ENCODE peak calls at places on chromosomes 11 and 22, in seven cellular contexts. Z is HFFc6; O is stimulated activated naive CD8-positive, alpha-beta T cell treated with anti-CD3 and anti-CD28 coated beads, Interleukin-15, amount 100 ng/mL, for 72 hours; W is stimulated activated CD8-positive, alpha-beta memory T cell treated with anti-CD3 and anti-CD28 coated beads, Interleukin-2, amount 100 ng/mL, for 48 hours; E is stimulated activated CD4-positive, alpha-beta T cell treated with anti-CD3 and anti-CD28 coated beads, Interleukin-15, amount 100 ng/mL, for 48 hours; T is HCEC 1CT; S is T-cell. C is an unnamed sample.

GRCh38 chr11:47971501-47971900 is 8.9 kb upstream of the PTPRJ start:
- DNase-seq in Z (no peak), O (no peak), W (no peak), E (no peak), T (no peak), S (no peak), C (no peak)

GRCh38 chr22:48758905-48759875 is 1068.5 kb downstream of the BRD1 start:
- DNase-seq in Z (no peak), O (no peak), W (no peak), E (no peak), T (no peak), S (no peak), C (peak; percentile 6)

GRCh38 chr11:46336781-46337180 is 10.5 kb upstream of the DGKZ start:
- DNase-seq in Z (no peak), O (no peak), W (no peak), E (no peak), T (no peak), S (no peak), C (no peak)

GRCh38 chr11:5665051-5665450 is 19.8 kb downstream of the TRIM5 start:
- DNase-seq in Z (no peak), O (no peak), W (no peak), E (no peak), T (no peak), S (no peak), C (no peak)

GRCh38 chr11:59776210-59777066 is 21.3 kb downstream of the STX3 start:
- DNase-seq in Z (peak; percentile 48), O (peak; percentile 12), W (no peak), E (no peak), T (peak; percentile 61), S (no peak), C (no peak)

GRCh38 chr22:46863794-46864193 is 101.3 kb downstream of the TBC1D22A start:
- DNase-seq in Z (no peak), O (no peak), W (no peak), E (no peak), T (no peak), S (no peak), C (no peak)

GRCh38 chr11:2992234-2992999 is at the start of gene NAP1L4:
- DNase-seq in Z (peak; percentile 93), O (peak; percentile 95), W (peak; percentile 92), E (peak; percentile 94), T (peak; percentile 97), S (peak; percentile 96), C (peak; percentile 99)

GRCh38 chr11:77558380-77558779 is 31.4 kb upstream of the AQP11 start:
- DNase-seq in Z (no peak), O (no peak), W (no peak), E (no peak), T (no peak), S (no peak), C (no peak)

GRCh38 chr11:45860348-45860747 is 13.1 kb downstream of the CRY2 start:
- DNase-seq in Z (no peak), O (no peak), W (no peak), E (no peak), T (no peak), S (no peak), C (no peak)

GRCh38 chr22:49948958-49949913 is 11.3 kb upstream of the PIM3 start:
- DNase-seq in Z (no peak), O (no peak), W (no peak), E (no peak), T (no peak), S (no peak), C (no peak)

GRCh38 chr11:34284166-34284565 is 73.6 kb downstream of the ABTB2 start:
- DNase-seq in Z (no peak), O (no peak), W (no peak), E (no peak), T (no peak), S (no peak), C (no peak)

GRCh38 chr11:127392575-127392974 is 392.0 kb upstream of the KIRREL3 start:
- DNase-seq in Z (no peak), O (no peak), W (no peak), E (no peak), T (no peak), S (no peak), C (no peak)

GRCh38 chr11:63564056-63564784 is 1.0 kb upstream of the PLAAT2 start:
- DNase-seq in Z (no peak), O (peak; percentile 40), W (no peak), E (no peak), T (no peak), S (no peak), C (peak; percentile 74)

GRCh38 chr22:30488121-30488520 is 16.3 kb upstream of the SEC14L3 start:
- DNase-seq in Z (no peak), O (no peak), W (no peak), E (no peak), T (no peak), S (no peak), C (no peak)

GRCh38 chr11:45412521-45412920 is 126.4 kb upstream of the SYT13 start:
- DNase-seq in Z (no peak), O (no peak), W (no peak), E (no peak), T (no peak), S (no peak), C (no peak)

GRCh38 chr11:26849009-26849408 is 127.1 kb upstream of the SLC5A12 start:
- DNase-seq in Z (no peak), O (no peak), W (no peak), E (no peak), T (no peak), S (no peak), C (no peak)

GRCh38 chr22:38754247-38755154 is 1.3 kb downstream of the SUN2 start:
- DNase-seq in Z (peak; percentile 18), O (peak; percentile 36), W (no peak), E (peak; percentile 25), T (peak; percentile 35), S (peak; percentile 45), C (peak; percentile 65)

GRCh38 chr11:69909561-69910518 is 90.6 kb upstream of the FGF3 start:
- DNase-seq in Z (no peak), O (no peak), W (no peak), E (no peak), T (no peak), S (no peak), C (no peak)

GRCh38 chr11:105823495-105824033 is 198.5 kb downstream of the MSANTD4 start:
- DNase-seq in Z (no peak), O (no peak), W (no peak), E (no peak), T (no peak), S (no peak), C (no peak)

GRCh38 chr11:74871037-74871436 is 77.9 kb downstream of the XRRA1 start:
- DNase-seq in Z (no peak), O (no peak), W (no peak), E (no peak), T (no peak), S (no peak), C (no peak)

GRCh38 chr11:7020183-7020917 is at the start of the genes NLRP14 and ZNF214:
- DNase-seq in Z (peak; percentile 85), O (no peak), W (no peak), E (no peak), T (peak; percentile 93), S (no peak), C (peak; percentile 63)

GRCh38 chr11:35812850-35813249 is 131.0 kb upstream of the LDLRAD3 start:
- DNase-seq in Z (no peak), O (no peak), W (no peak), E (no peak), T (no peak), S (no peak), C (no peak)

GRCh38 chr11:34792814-34793241 is 123.4 kb downstream of the APIP start:
- DNase-seq in Z (no peak), O (no peak), W (no peak), E (no peak), T (no peak), S (no peak), C (no peak)

GRCh38 chr22:17884084-17884483 is 109.8 kb upstream of the BID start:
- DNase-seq in Z (no peak), O (no peak), W (no peak), E (no peak), T (no peak), S (no peak), C (no peak)

GRCh38 chr22:48899523-48900326 is 927.9 kb downstream of the BRD1 start:
- DNase-seq in Z (no peak), O (no peak), W (no peak), E (no peak), T (no peak), S (no peak), C (no peak)

GRCh38 chr22:21593406-21594232 is 26.1 kb downstream of the UBE2L3 start:
- DNase-seq in Z (no peak), O (no peak), W (no peak), E (no peak), T (no peak), S (no peak), C (no peak)

GRCh38 chr11:60376601-60377000 is 1.7 kb upstream of the MS4A7 start:
- DNase-seq in Z (no peak), O (no peak), W (no peak), E (no peak), T (no peak), S (no peak), C (no peak)

GRCh38 chr11:2390871-2391662 is 9.5 kb upstream of the TSSC4 start:
- DNase-seq in Z (peak; percentile 61), O (no peak), W (no peak), E (no peak), T (peak; percentile 82), S (no peak), C (no peak)

C was measured in GM13977.